ENCODE peak calls at places on chromosomes 4 and X, in nine cellular contexts. One of them, this sample, is unnamed.

GRCh38 chrX:104921606-104922205 is 298.8 kb downstream of the TEX13A start:
- DNase-seq in upper lobe of left lung: peak
- DNase-seq in ovary: no peak
- DNase-seq in stomach: no peak
- DNase-seq in heart left ventricle: peak
- DNase-seq in A549: no peak
- DNase-seq in Peyer's patch: no peak
- DNase-seq in IMR-90: no peak
- DNase-seq in right lobe of liver: no peak
- DNase-seq in this sample: peak

GRCh38 chr4:40582413-40582812 is 47.3 kb downstream of the RBM47 start:
- DNase-seq in IMR-90: no peak
- DNase-seq in Peyer's patch: no peak
- DNase-seq in ovary: no peak
- DNase-seq in upper lobe of left lung: no peak
- DNase-seq in right lobe of liver: no peak
- DNase-seq in stomach: no peak
- DNase-seq in A549: no peak
- DNase-seq in heart left ventricle: no peak
- DNase-seq in this sample: no peak

GRCh38 chrX:72477787-72478186 is 94.9 kb downstream of the HDAC8 start:
- DNase-seq in heart left ventricle: no peak
- DNase-seq in upper lobe of left lung: no peak
- DNase-seq in Peyer's patch: no peak
- DNase-seq in right lobe of liver: no peak
- DNase-seq in A549: no peak
- DNase-seq in IMR-90: no peak
- DNase-seq in ovary: no peak
- DNase-seq in stomach: no peak
- DNase-seq in this sample: no peak

GRCh38 chr4:23388699-23389395 is 501.0 kb downstream of the PPARGC1A start:
- DNase-seq in IMR-90: no peak
- DNase-seq in upper lobe of left lung: no peak
- DNase-seq in stomach: no peak
- DNase-seq in right lobe of liver: no peak
- DNase-seq in heart left ventricle: no peak
- DNase-seq in ovary: no peak
- DNase-seq in Peyer's patch: no peak
- DNase-seq in A549: no peak
- DNase-seq in this sample: no peak

GRCh38 chr4:151887816-151888180 is 127.0 kb upstream of the GATB start:
- DNase-seq in Peyer's patch: no peak
- DNase-seq in ovary: no peak
- DNase-seq in A549: no peak
- DNase-seq in right lobe of liver: no peak
- DNase-seq in stomach: no peak
- DNase-seq in upper lobe of left lung: no peak
- DNase-seq in IMR-90: no peak
- DNase-seq in heart left ventricle: no peak
- DNase-seq in this sample: no peak

GRCh38 chr4:15963001-15963451 is at the start of gene FGFBP2:
- DNase-seq in Peyer's patch: peak
- DNase-seq in upper lobe of left lung: no peak
- DNase-seq in stomach: peak
- DNase-seq in heart left ventricle: peak
- DNase-seq in ovary: no peak
- DNase-seq in A549: peak
- DNase-seq in IMR-90: peak
- DNase-seq in right lobe of liver: no peak
- DNase-seq in this sample: peak

GRCh38 chr4:25797136-25797535 is 65.7 kb downstream of the SEL1L3 start:
- DNase-seq in right lobe of liver: no peak
- DNase-seq in A549: no peak
- DNase-seq in ovary: no peak
- DNase-seq in heart left ventricle: no peak
- DNase-seq in Peyer's patch: no peak
- DNase-seq in upper lobe of left lung: no peak
- DNase-seq in stomach: no peak
- DNase-seq in IMR-90: no peak
- DNase-seq in this sample: no peak

GRCh38 chr4:128974203-128974602 is 119.1 kb downstream of the SCLT1 start:
- DNase-seq in Peyer's patch: no peak
- DNase-seq in heart left ventricle: no peak
- DNase-seq in IMR-90: peak
- DNase-seq in right lobe of liver: no peak
- DNase-seq in stomach: no peak
- DNase-seq in upper lobe of left lung: no peak
- DNase-seq in ovary: no peak
- DNase-seq in A549: no peak
- DNase-seq in this sample: no peak

GRCh38 chr4:106366026-106366425 is 2.6 kb downstream of the GIMD1 start:
- DNase-seq in upper lobe of left lung: no peak
- DNase-seq in right lobe of liver: no peak
- DNase-seq in A549: no peak
- DNase-seq in stomach: no peak
- DNase-seq in IMR-90: peak
- DNase-seq in Peyer's patch: no peak
- DNase-seq in heart left ventricle: no peak
- DNase-seq in ovary: no peak
- DNase-seq in this sample: no peak

GRCh38 chr4:78768447-78769177 is 7.5 kb upstream of the BMP2K start:
- DNase-seq in Peyer's patch: peak
- DNase-seq in stomach: no peak
- DNase-seq in right lobe of liver: no peak
- DNase-seq in ovary: no peak
- DNase-seq in A549: no peak
- DNase-seq in heart left ventricle: no peak
- DNase-seq in upper lobe of left lung: no peak
- DNase-seq in IMR-90: peak
- DNase-seq in this sample: no peak

GRCh38 chrX:11666180-11666579 is 460 bp upstream of the ARHGAP6 start:
- DNase-seq in right lobe of liver: no peak
- DNase-seq in stomach: no peak
- DNase-seq in upper lobe of left lung: peak
- DNase-seq in Peyer's patch: no peak
- DNase-seq in ovary: peak
- DNase-seq in heart left ventricle: no peak
- DNase-seq in A549: no peak
- DNase-seq in IMR-90: no peak
- DNase-seq in this sample: no peak

GRCh38 chrX:16185725-16186136 is 18.4 kb downstream of the MAGEB17 start:
- DNase-seq in A549: peak
- DNase-seq in stomach: no peak
- DNase-seq in right lobe of liver: no peak
- DNase-seq in upper lobe of left lung: no peak
- DNase-seq in IMR-90: peak
- DNase-seq in heart left ventricle: no peak
- DNase-seq in Peyer's patch: no peak
- DNase-seq in ovary: no peak
- DNase-seq in this sample: no peak

GRCh38 chrX:12013220-12013619 is 125.1 kb upstream of the FRMPD4 start:
- DNase-seq in right lobe of liver: no peak
- DNase-seq in stomach: no peak
- DNase-seq in IMR-90: peak
- DNase-seq in Peyer's patch: no peak
- DNase-seq in ovary: no peak
- DNase-seq in A549: no peak
- DNase-seq in heart left ventricle: no peak
- DNase-seq in upper lobe of left lung: no peak
- DNase-seq in this sample: no peak

GRCh38 chr4:56424697-56425514 is 10.5 kb downstream of the PPAT start:
- DNase-seq in stomach: peak
- DNase-seq in upper lobe of left lung: no peak
- DNase-seq in right lobe of liver: no peak
- DNase-seq in IMR-90: peak
- DNase-seq in ovary: no peak
- DNase-seq in heart left ventricle: no peak
- DNase-seq in Peyer's patch: peak
- DNase-seq in A549: peak
- DNase-seq in this sample: peak

GRCh38 chrX:48490661-48491060 is 14.7 kb downstream of the FTSJ1 start:
- DNase-seq in IMR-90: no peak
- DNase-seq in Peyer's patch: no peak
- DNase-seq in right lobe of liver: no peak
- DNase-seq in A549: no peak
- DNase-seq in ovary: no peak
- DNase-seq in heart left ventricle: no peak
- DNase-seq in stomach: no peak
- DNase-seq in upper lobe of left lung: no peak
- DNase-seq in this sample: no peak

GRCh38 chr4:144809056-144809640 is 163.2 kb downstream of the HHIP start:
- DNase-seq in IMR-90: no peak
- DNase-seq in stomach: no peak
- DNase-seq in A549: no peak
- DNase-seq in heart left ventricle: no peak
- DNase-seq in Peyer's patch: no peak
- DNase-seq in ovary: no peak
- DNase-seq in upper lobe of left lung: no peak
- DNase-seq in right lobe of liver: no peak
- DNase-seq in this sample: no peak
- TF ChIP-seq POLR2A in IMR-90: no peak
- TF ChIP-seq POLR2A in stomach: no peak
- TF ChIP-seq POLR2A in A549: no peak
- TF ChIP-seq POLR2A in heart left ventricle: no peak
- TF ChIP-seq POLR2A in Peyer's patch: no peak
- TF ChIP-seq POLR2A in ovary: no peak
- TF ChIP-seq POLR2A in upper lobe of left lung: no peak
- TF ChIP-seq POLR2A in right lobe of liver: no peak
- TF ChIP-seq POLR2A in this sample: no peak

GRCh38 chr4:907691-908437 is 24.3 kb downstream of the GAK start:
- DNase-seq in A549: no peak
- DNase-seq in stomach: no peak
- DNase-seq in right lobe of liver: no peak
- DNase-seq in ovary: no peak
- DNase-seq in IMR-90: peak
- DNase-seq in upper lobe of left lung: peak
- DNase-seq in heart left ventricle: peak
- DNase-seq in Peyer's patch: no peak
- DNase-seq in this sample: no peak

GRCh38 chr4:903066-904046 is 28.8 kb downstream of the GAK start:
- DNase-seq in ovary: no peak
- DNase-seq in IMR-90: no peak
- DNase-seq in upper lobe of left lung: peak
- DNase-seq in stomach: no peak
- DNase-seq in heart left ventricle: no peak
- DNase-seq in right lobe of liver: no peak
- DNase-seq in A549: no peak
- DNase-seq in Peyer's patch: no peak
- DNase-seq in this sample: no peak

GRCh38 chr4:906311-907102 is 25.6 kb downstream of the GAK start:
- DNase-seq in heart left ventricle: peak
- DNase-seq in Peyer's patch: no peak
- DNase-seq in ovary: no peak
- DNase-seq in stomach: no peak
- DNase-seq in IMR-90: no peak
- DNase-seq in A549: no peak
- DNase-seq in right lobe of liver: no peak
- DNase-seq in upper lobe of left lung: no peak
- DNase-seq in this sample: no peak

GRCh38 chr4:907103-907400 is 25.1 kb downstream of the GAK start:
- DNase-seq in IMR-90: no peak
- DNase-seq in stomach: no peak
- DNase-seq in Peyer's patch: no peak
- DNase-seq in A549: no peak
- DNase-seq in ovary: no peak
- DNase-seq in right lobe of liver: no peak
- DNase-seq in upper lobe of left lung: no peak
- DNase-seq in heart left ventricle: peak
- DNase-seq in this sample: no peak

GRCh38 chr4:905485-906214 is 26.5 kb downstream of the GAK start:
- DNase-seq in A549: no peak
- DNase-seq in heart left ventricle: peak
- DNase-seq in Peyer's patch: no peak
- DNase-seq in ovary: no peak
- DNase-seq in upper lobe of left lung: peak
- DNase-seq in stomach: no peak
- DNase-seq in right lobe of liver: no peak
- DNase-seq in IMR-90: no peak
- DNase-seq in this sample: no peak
- TF ChIP-seq POLR2A in A549: no peak
- TF ChIP-seq POLR2A in heart left ventricle: no peak
- TF ChIP-seq POLR2A in Peyer's patch: no peak
- TF ChIP-seq POLR2A in ovary: no peak
- TF ChIP-seq POLR2A in upper lobe of left lung: no peak
- TF ChIP-seq POLR2A in stomach: no peak
- TF ChIP-seq POLR2A in right lobe of liver: no peak
- TF ChIP-seq POLR2A in IMR-90: no peak
- TF ChIP-seq POLR2A in this sample: no peak

GRCh38 chr4:139554726-139555072 is 1.3 kb downstream of the SETD7 start:
- DNase-seq in upper lobe of left lung: no peak
- DNase-seq in right lobe of liver: no peak
- DNase-seq in ovary: no peak
- DNase-seq in stomach: no peak
- DNase-seq in A549: no peak
- DNase-seq in heart left ventricle: no peak
- DNase-seq in Peyer's patch: no peak
- DNase-seq in IMR-90: no peak
- DNase-seq in this sample: no peak

GRCh38 chr4:139555073-139555704 is 830 bp downstream of the SETD7 start:
- DNase-seq in stomach: peak
- DNase-seq in Peyer's patch: peak
- DNase-seq in A549: peak
- DNase-seq in upper lobe of left lung: peak
- DNase-seq in IMR-90: peak
- DNase-seq in heart left ventricle: peak
- DNase-seq in ovary: peak
- DNase-seq in right lobe of liver: peak
- DNase-seq in this sample: peak

GRCh38 chr4:139556735-139557505 is 901 bp upstream of the SETD7 start:
- DNase-seq in right lobe of liver: peak
- DNase-seq in A549: peak
- DNase-seq in Peyer's patch: peak
- DNase-seq in stomach: peak
- DNase-seq in heart left ventricle: peak
- DNase-seq in IMR-90: no peak
- DNase-seq in ovary: peak
- DNase-seq in upper lobe of left lung: peak
- DNase-seq in this sample: peak

GRCh38 chr4:139556071-139556734 is at the start of gene SETD7:
- DNase-seq in stomach: peak
- DNase-seq in A549: peak
- DNase-seq in heart left ventricle: peak
- DNase-seq in Peyer's patch: peak
- DNase-seq in ovary: peak
- DNase-seq in IMR-90: peak
- DNase-seq in upper lobe of left lung: peak
- DNase-seq in right lobe of liver: peak
- DNase-seq in this sample: peak

GRCh38 chr4:139555705-139556070 is 331 bp downstream of the SETD7 start:
- DNase-seq in heart left ventricle: peak
- DNase-seq in stomach: peak
- DNase-seq in IMR-90: no peak
- DNase-seq in upper lobe of left lung: peak
- DNase-seq in Peyer's patch: peak
- DNase-seq in A549: no peak
- DNase-seq in right lobe of liver: peak
- DNase-seq in ovary: peak
- DNase-seq in this sample: peak
- TF ChIP-seq POLR2A in heart left ventricle: no peak
- TF ChIP-seq POLR2A in stomach: no peak
- TF ChIP-seq POLR2A in IMR-90: no peak
- TF ChIP-seq POLR2A in upper lobe of left lung: no peak
- TF ChIP-seq POLR2A in Peyer's patch: no peak
- TF ChIP-seq POLR2A in A549: no peak
- TF ChIP-seq POLR2A in right lobe of liver: no peak
- TF ChIP-seq POLR2A in ovary: no peak
- TF ChIP-seq POLR2A in this sample: no peak

GRCh38 chr4:76950846-76951321 is 1.3 kb downstream of the SEPTIN11 start:
- DNase-seq in ovary: peak
- DNase-seq in Peyer's patch: peak
- DNase-seq in IMR-90: peak
- DNase-seq in stomach: no peak
- DNase-seq in right lobe of liver: peak
- DNase-seq in upper lobe of left lung: no peak
- DNase-seq in A549: peak
- DNase-seq in heart left ventricle: no peak
- DNase-seq in this sample: no peak
- TF ChIP-seq POLR2A in ovary: no peak
- TF ChIP-seq POLR2A in Peyer's patch: no peak
- TF ChIP-seq POLR2A in IMR-90: no peak
- TF ChIP-seq POLR2A in stomach: no peak
- TF ChIP-seq POLR2A in right lobe of liver: no peak
- TF ChIP-seq POLR2A in upper lobe of left lung: no peak
- TF ChIP-seq POLR2A in A549: no peak
- TF ChIP-seq POLR2A in heart left ventricle: peak
- TF ChIP-seq POLR2A in this sample: no peak

This sample was measured in tibial nerve.